ENCODE peak calls at places on chromosomes 3 and 15, in seven cellular contexts. N, K, Y, Z, G, J and L are unnamed samples.
A peak's percentile ranks its signal among the peaks of the same experiment; 100 is the strongest.

GRCh38 chr3:53229171-53229570 is 26.7 kb downstream of the TKT start:
- DNase-seq in N (no peak), K (no peak), Y (no peak), Z (no peak), G (no peak), J (no peak), L (peak; percentile 18)

GRCh38 chr15:92898988-92899909 is 875 bp upstream of the CHD2 start:
- DNase-seq in N (no peak), K (no peak), Y (no peak), Z (no peak), G (no peak), J (no peak), L (no peak)

GRCh38 chr15:96296264-96296663 is 34.2 kb upstream of the NR2F2 start:
- DNase-seq in N (no peak), K (no peak), Y (peak; percentile 64), Z (no peak), G (no peak), J (no peak), L (no peak)

GRCh38 chr15:26242565-26242964 is 379.4 kb upstream of the ATP10A start:
- DNase-seq in N (no peak), K (no peak), Y (no peak), Z (no peak), G (no peak), J (no peak), L (no peak)

GRCh38 chr3:18185624-18186023 is 239.5 kb downstream of the SATB1 start:
- DNase-seq in N (no peak), K (no peak), Y (no peak), Z (no peak), G (no peak), J (no peak), L (no peak)

GRCh38 chr3:189773056-189773455 is 141.9 kb downstream of the TP63 start:
- DNase-seq in N (no peak), K (no peak), Y (peak; percentile 43), Z (no peak), G (no peak), J (no peak), L (no peak)

GRCh38 chr3:123110238-123110952 is 43.6 kb downstream of the PDIA5 start:
- DNase-seq in N (no peak), K (no peak), Y (no peak), Z (no peak), G (no peak), J (no peak), L (no peak)

GRCh38 chr3:160225181-160226025 is at the start of gene C3orf80:
- DNase-seq in N (no peak), K (peak; percentile 73), Y (peak; percentile 36), Z (peak; percentile 79), G (peak; percentile 45), J (peak; percentile 44), L (peak; percentile 57)

GRCh38 chr3:38000965-38001455 is 10.4 kb downstream of the VILL start:
- DNase-seq in N (no peak), K (no peak), Y (no peak), Z (no peak), G (no peak), J (no peak), L (no peak)

GRCh38 chr3:169668957-169669681 is 5.6 kb upstream of the MECOM start:
- DNase-seq in N (no peak), K (peak; percentile 83), Y (peak; percentile 76), Z (peak; percentile 88), G (peak; percentile 87), J (peak; percentile 83), L (peak; percentile 67)

GRCh38 chr3:177742273-177742672 is 545.0 kb upstream of the TBL1XR1 start:
- DNase-seq in N (no peak), K (no peak), Y (no peak), Z (no peak), G (no peak), J (no peak), L (no peak)

GRCh38 chr3:100216713-100217112 is 44.1 kb upstream of the TBC1D23 start:
- DNase-seq in N (no peak), K (no peak), Y (no peak), Z (no peak), G (no peak), J (no peak), L (no peak)

GRCh38 chr3:27758083-27758482 is 36.0 kb upstream of the EOMES start:
- DNase-seq in N (peak; percentile 71), K (no peak), Y (peak; percentile 74), Z (no peak), G (no peak), J (no peak), L (no peak)

GRCh38 chr15:101004986-101005747 is 86.0 kb downstream of the LRRK1 start:
- DNase-seq in N (peak; percentile 30), K (no peak), Y (no peak), Z (no peak), G (no peak), J (no peak), L (no peak)

GRCh38 chr3:186974824-186975281 is 44.5 kb downstream of the ST6GAL1 start:
- DNase-seq in N (no peak), K (no peak), Y (no peak), Z (no peak), G (no peak), J (no peak), L (no peak)

GRCh38 chr15:93065641-93066045 is 23.4 kb downstream of the RGMA start:
- DNase-seq in N (peak; percentile 63), K (no peak), Y (no peak), Z (no peak), G (no peak), J (no peak), L (no peak)

GRCh38 chr3:125332504-125332903 is 42.6 kb downstream of the ZNF148 start:
- DNase-seq in N (no peak), K (no peak), Y (no peak), Z (no peak), G (no peak), J (no peak), L (no peak)

GRCh38 chr15:51223771-51224229 is 114.6 kb downstream of the CYP19A1 start:
- DNase-seq in N (no peak), K (no peak), Y (peak; percentile 78), Z (no peak), G (no peak), J (no peak), L (no peak)

GRCh38 chr3:188157971-188158370 is 4.0 kb downstream of the LPP start:
- DNase-seq in N (no peak), K (no peak), Y (no peak), Z (no peak), G (no peak), J (peak; percentile 86), L (no peak)

GRCh38 chr3:169390310-169390731 is 273.2 kb downstream of the MECOM start:
- DNase-seq in N (no peak), K (no peak), Y (peak; percentile 58), Z (no peak), G (no peak), J (peak; percentile 31), L (no peak)

GRCh38 chr3:138042043-138042442 is 32.1 kb downstream of the CLDN18 start:
- DNase-seq in N (no peak), K (no peak), Y (peak; percentile 65), Z (no peak), G (no peak), J (no peak), L (no peak)

GRCh38 chr3:160192310-160192709 is 32.9 kb upstream of the C3orf80 start:
- DNase-seq in N (no peak), K (no peak), Y (no peak), Z (no peak), G (no peak), J (no peak), L (no peak)

GRCh38 chr3:41274944-41275668 is 75.8 kb downstream of the CTNNB1 start:
- DNase-seq in N (no peak), K (no peak), Y (peak; percentile 46), Z (no peak), G (no peak), J (peak; percentile 22), L (no peak)

GRCh38 chr3:10949197-10949596 is 43.4 kb upstream of the SLC6A1 start:
- DNase-seq in N (no peak), K (no peak), Y (no peak), Z (no peak), G (no peak), J (no peak), L (no peak)

GRCh38 chr3:148682997-148683396 is 14.7 kb upstream of the AGTR1 start:
- DNase-seq in N (no peak), K (no peak), Y (no peak), Z (no peak), G (no peak), J (no peak), L (no peak)

GRCh38 chr3:186213946-186214345 is 105.1 kb upstream of the ETV5 start:
- DNase-seq in N (no peak), K (no peak), Y (no peak), Z (no peak), G (no peak), J (no peak), L (no peak)

GRCh38 chr3:194985031-194985578 is 285.9 kb downstream of the XXYLT1 start:
- DNase-seq in N (peak; percentile 86), K (no peak), Y (peak; percentile 82), Z (peak; percentile 66), G (no peak), J (peak; percentile 77), L (no peak)
- TF ChIP-seq CTCF in N (peak; percentile 43), K (no peak), Y (peak; percentile 45), Z (peak; percentile 56), G (peak; percentile 34), J (peak; percentile 32), L (no peak)

GRCh38 chr3:184305577-184305976 is 6.5 kb downstream of the PSMD2 start:
- DNase-seq in N (no peak), K (no peak), Y (peak; percentile 48), Z (no peak), G (no peak), J (no peak), L (no peak)
- TF ChIP-seq CTCF in N (peak; percentile 23), K (peak; percentile 15), Y (peak; percentile 50), Z (peak; percentile 28), G (peak; percentile 50), J (peak; percentile 12), L (peak; percentile 26)

GRCh38 chr3:120753831-120754230 is 11.3 kb downstream of the GTF2E1 start:
- DNase-seq in N (no peak), K (no peak), Y (peak; percentile 31), Z (no peak), G (no peak), J (no peak), L (no peak)

GRCh38 chr3:120752230-120752629 is 9.7 kb downstream of the GTF2E1 start:
- DNase-seq in N (no peak), K (no peak), Y (no peak), Z (no peak), G (no peak), J (no peak), L (no peak)

GRCh38 chr3:120749843-120750242 is 7.3 kb downstream of the GTF2E1 start:
- DNase-seq in N (no peak), K (no peak), Y (no peak), Z (no peak), G (no peak), J (no peak), L (no peak)

DNA sequence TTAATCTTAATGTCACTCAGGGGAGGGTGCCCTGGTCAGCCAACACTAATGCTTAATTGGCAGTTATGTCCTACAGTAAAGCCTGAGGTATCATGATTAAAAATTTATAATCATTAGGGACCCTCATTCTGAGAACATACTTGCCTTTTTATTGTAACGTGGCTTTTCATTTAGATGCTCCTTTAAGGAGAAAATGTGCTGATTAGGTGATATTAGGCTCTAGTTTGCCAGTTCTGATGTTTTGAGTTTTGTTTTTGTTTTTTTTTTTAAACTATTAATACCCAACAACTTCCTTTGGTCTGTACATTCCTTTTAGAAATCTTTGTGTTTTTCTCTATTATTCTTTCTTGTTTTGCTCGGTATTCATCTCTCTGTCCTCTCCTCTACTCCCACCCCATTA is 10.3 kb downstream of the GTF2E1 start:
- DNase-seq in N (no peak), K (no peak), Y (no peak), Z (no peak), G (no peak), J (no peak), L (no peak)
- TF ChIP-seq CTCF in N (no peak), K (no peak), Y (no peak), Z (no peak), G (no peak), J (no peak), L (no peak)

GRCh38 chr15:81939604-81940440 is 106.0 kb downstream of the MEX3B start:
- DNase-seq in N (no peak), K (peak; percentile 48), Y (peak; percentile 70), Z (no peak), G (no peak), J (no peak), L (peak; percentile 18)
- TF ChIP-seq CTCF in N (no peak), K (peak; percentile 74), Y (peak; percentile 63), Z (peak; percentile 61), G (peak; percentile 72), J (peak; percentile 74), L (peak; percentile 78)